ENCODE peak calls at places on chromosome 15, in nine cellular contexts. D, L, K, H, G, W, S, U and Y are unnamed samples. For H3K4me1, the result is how much of the 10 kb centered on the place peaks cover.

GRCh38 chr15:60589253-60589652 is 110.3 kb upstream of the ICE2 start:
- DNase-seq in D (no peak), L (no peak), K (no peak), H (no peak), G (no peak), W (no peak), S (no peak), U (no peak), Y (no peak)

GRCh38 chr15:44340410-44340809 is 51.9 kb downstream of the GOLM2 start:
- DNase-seq in D (no peak), L (no peak), K (no peak), H (no peak), G (peak), W (no peak), S (peak), U (no peak), Y (no peak)

GRCh38 chr15:96804754-96805153 is 474.3 kb downstream of the NR2F2 start:
- DNase-seq in D (no peak), L (no peak), K (no peak), H (no peak), G (no peak), W (no peak), S (no peak), U (no peak), Y (no peak)

GRCh38 chr15:40510201-40510600 is 39.4 kb downstream of the CHST14 start:
- DNase-seq in D (no peak), L (no peak), K (no peak), H (no peak), G (no peak), W (peak), S (no peak), U (no peak), Y (peak)

GRCh38 chr15:42729409-42729808 is 7.5 kb downstream of the CDAN1 start:
- DNase-seq in D (peak), L (no peak), K (no peak), H (no peak), G (no peak), W (no peak), S (no peak), U (no peak), Y (no peak)

GRCh38 chr15:89498574-89498906 is 2.2 kb upstream of the RHCG start:
- DNase-seq in D (no peak), L (no peak), K (no peak), H (no peak), G (no peak), W (no peak), S (no peak), U (no peak), Y (no peak)

GRCh38 chr15:52154896-52155865 is 36.0 kb downstream of the GNB5 start:
- DNase-seq in D (peak), L (no peak), K (peak), H (no peak), G (no peak), W (peak), S (no peak), U (no peak), Y (no peak)

GRCh38 chr15:67248106-67248505 is 6.4 kb downstream of the AAGAB start:
- DNase-seq in D (no peak), L (no peak), K (no peak), H (no peak), G (no peak), W (no peak), S (peak), U (no peak), Y (no peak)

GRCh38 chr15:34855397-34855796 is 60.0 kb upstream of the ACTC1 start:
- DNase-seq in D (no peak), L (no peak), K (no peak), H (no peak), G (peak), W (no peak), S (peak), U (no peak), Y (peak)

GRCh38 chr15:56052389-56053045 is 59.1 kb upstream of the NEDD4 start:
- DNase-seq in D (no peak), L (peak), K (no peak), H (no peak), G (peak), W (no peak), S (peak), U (no peak), Y (peak)

GRCh38 chr15:82871577-82872484 is 62.4 kb downstream of the WHAMM start:
- DNase-seq in D (peak), L (no peak), K (no peak), H (no peak), G (no peak), W (no peak), S (no peak), U (no peak), Y (no peak)

GRCh38 chr15:28920781-28921331 is 35.1 kb downstream of the APBA2 start:
- DNase-seq in D (peak), L (no peak), K (no peak), H (no peak), G (no peak), W (peak), S (no peak), U (no peak), Y (no peak)

GRCh38 chr15:47289667-47290066 is 427.6 kb upstream of the SEMA6D start:
- DNase-seq in D (no peak), L (no peak), K (no peak), H (no peak), G (no peak), W (no peak), S (no peak), U (no peak), Y (peak)

GRCh38 chr15:88974392-88974791 is 61.2 kb upstream of the MFGE8 start:
- DNase-seq in D (no peak), L (no peak), K (no peak), H (no peak), G (peak), W (no peak), S (peak), U (no peak), Y (peak)

GRCh38 chr15:89363133-89363532 is 28.5 kb upstream of the POLG start:
- DNase-seq in D (no peak), L (no peak), K (no peak), H (no peak), G (no peak), W (no peak), S (no peak), U (no peak), Y (no peak)

GRCh38 chr15:39153718-39154117 is 427.2 kb upstream of the THBS1 start:
- DNase-seq in D (no peak), L (no peak), K (no peak), H (no peak), G (peak), W (no peak), S (no peak), U (peak), Y (no peak)

GRCh38 chr15:68980786-68981185 is 33.7 kb upstream of the NOX5 start:
- DNase-seq in D (no peak), L (no peak), K (no peak), H (no peak), G (no peak), W (no peak), S (no peak), U (no peak), Y (no peak)

GRCh38 chr15:82585072-82585471 is 44.8 kb upstream of the RPS17 start:
- DNase-seq in D (no peak), L (no peak), K (no peak), H (no peak), G (no peak), W (no peak), S (peak), U (no peak), Y (peak)

GRCh38 chr15:70172124-70172523 is 74.4 kb upstream of the TLE3 start:
- DNase-seq in D (no peak), L (no peak), K (no peak), H (peak), G (no peak), W (peak), S (no peak), U (no peak), Y (no peak)

GRCh38 chr15:70356062-70356860 is 258.5 kb upstream of the TLE3 start:
- DNase-seq in D (peak), L (no peak), K (peak), H (no peak), G (no peak), W (no peak), S (no peak), U (no peak), Y (no peak)

GRCh38 chr15:44183363-44183762 is 11.7 kb downstream of the FRMD5 start:
- DNase-seq in D (no peak), L (no peak), K (no peak), H (no peak), G (peak), W (no peak), S (no peak), U (no peak), Y (no peak)

GRCh38 chr15:78212546-78213424 is 21.6 kb downstream of the ACSBG1 start:
- DNase-seq in D (peak), L (peak), K (peak), H (peak), G (peak), W (peak), S (peak), U (peak), Y (peak)

GRCh38 chr15:70576683-70577082 is 186.7 kb downstream of the UACA start:
- DNase-seq in D (no peak), L (no peak), K (no peak), H (no peak), G (no peak), W (no peak), S (no peak), U (no peak), Y (no peak)

GRCh38 chr15:48622227-48622626 is 23.3 kb downstream of the FBN1 start:
- DNase-seq in D (no peak), L (no peak), K (no peak), H (no peak), G (no peak), W (no peak), S (no peak), U (no peak), Y (no peak)

GRCh38 chr15:70856884-70857546 is 3.1 kb upstream of the LARP6 start:
- DNase-seq in D (peak), L (no peak), K (peak), H (peak), G (peak), W (no peak), S (peak), U (peak), Y (no peak)

GRCh38 chr15:67164401-67164791 is 90.1 kb downstream of the AAGAB start:
- DNase-seq in D (no peak), L (no peak), K (no peak), H (no peak), G (no peak), W (no peak), S (peak), U (no peak), Y (peak)

GRCh38 chr15:52076889-52077781 is 35.4 kb downstream of the BCL2L10 start:
- DNase-seq in D (peak), L (peak), K (no peak), H (no peak), G (peak), W (no peak), S (peak), U (peak), Y (peak)

GRCh38 chr15:78676424-78677110 is 35.6 kb upstream of the CHRNB4 start:
- DNase-seq in D (peak), L (no peak), K (no peak), H (no peak), G (no peak), W (peak), S (no peak), U (no peak), Y (no peak)

GRCh38 chr15:37758412-37758811 is 176.0 kb upstream of the TMCO5A start:
- DNase-seq in D (no peak), L (peak), K (no peak), H (no peak), G (no peak), W (no peak), S (no peak), U (no peak), Y (no peak)

GRCh38 chr15:67303490-67304363 is 49.1 kb downstream of the IQCH start:
- DNase-seq in D (no peak), L (peak), K (no peak), H (no peak), G (peak), W (no peak), S (peak), U (no peak), Y (peak)

GRCh38 chr15:40511093-40511471 is 40.3 kb downstream of the CHST14 start:
- DNase-seq in D (no peak), L (no peak), K (no peak), H (no peak), G (no peak), W (no peak), S (no peak), U (no peak), Y (no peak)

GRCh38 chr15:96230557-96231181 is 99.8 kb upstream of the NR2F2 start:
- DNase-seq in D (no peak), L (no peak), K (no peak), H (no peak), G (peak), W (no peak), S (peak), U (no peak), Y (peak)

DNA sequence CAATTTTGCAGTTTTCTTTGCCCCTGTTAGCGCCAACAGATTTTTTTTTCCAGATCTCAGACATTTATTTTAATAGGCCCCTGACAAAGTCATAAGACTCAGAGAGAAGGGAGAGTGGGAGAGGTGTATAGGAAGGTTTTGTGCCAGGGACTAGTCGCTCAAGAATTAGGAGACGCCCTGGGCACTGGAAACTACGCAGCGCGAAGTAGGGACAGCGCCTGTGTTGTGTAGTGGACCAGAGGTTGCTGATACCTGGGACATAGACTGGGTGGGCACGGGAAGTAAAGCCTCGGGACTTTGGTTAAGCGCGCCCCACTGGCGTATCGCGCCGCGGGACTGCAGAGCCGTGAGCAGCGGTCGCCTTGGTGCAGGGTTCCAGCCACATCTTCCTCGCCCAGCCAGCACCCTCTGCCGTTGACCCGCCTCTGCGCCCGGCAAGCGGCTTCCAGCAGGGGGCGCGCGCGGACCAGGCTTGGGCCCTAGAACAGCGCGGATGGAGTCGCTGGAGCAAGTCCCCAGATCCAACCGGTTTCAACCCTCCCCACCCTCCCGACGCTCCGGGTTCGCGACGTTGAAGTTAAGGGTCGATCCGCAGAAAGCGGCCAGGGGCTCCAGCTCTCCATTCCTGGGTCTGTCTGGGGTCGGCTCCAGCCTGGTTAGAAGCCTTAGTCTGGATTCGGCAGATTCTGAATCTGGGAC is 3.0 kb upstream of the ISLR2 start:
- DNase-seq in D (peak), L (peak), K (peak), H (peak), G (peak), W (peak), S (peak), U (peak), Y (peak)
- H3K4me3 ChIP-seq in D (peak), L (no peak), K (peak), H (peak), G (peak), W (peak), S (peak), U (no peak), Y (peak)

GRCh38 chr15:63353261-63353660 is 28.4 kb downstream of the CA12 start:
- DNase-seq in D (no peak), L (no peak), K (no peak), H (no peak), G (no peak), W (no peak), S (no peak), U (no peak), Y (no peak)
- H3K4me1 ChIP-seq in D (under half), L (under half), K (under half), H (under half), G (under half), W (under half), S (under half), U (under half), Y (under half)

DNA sequence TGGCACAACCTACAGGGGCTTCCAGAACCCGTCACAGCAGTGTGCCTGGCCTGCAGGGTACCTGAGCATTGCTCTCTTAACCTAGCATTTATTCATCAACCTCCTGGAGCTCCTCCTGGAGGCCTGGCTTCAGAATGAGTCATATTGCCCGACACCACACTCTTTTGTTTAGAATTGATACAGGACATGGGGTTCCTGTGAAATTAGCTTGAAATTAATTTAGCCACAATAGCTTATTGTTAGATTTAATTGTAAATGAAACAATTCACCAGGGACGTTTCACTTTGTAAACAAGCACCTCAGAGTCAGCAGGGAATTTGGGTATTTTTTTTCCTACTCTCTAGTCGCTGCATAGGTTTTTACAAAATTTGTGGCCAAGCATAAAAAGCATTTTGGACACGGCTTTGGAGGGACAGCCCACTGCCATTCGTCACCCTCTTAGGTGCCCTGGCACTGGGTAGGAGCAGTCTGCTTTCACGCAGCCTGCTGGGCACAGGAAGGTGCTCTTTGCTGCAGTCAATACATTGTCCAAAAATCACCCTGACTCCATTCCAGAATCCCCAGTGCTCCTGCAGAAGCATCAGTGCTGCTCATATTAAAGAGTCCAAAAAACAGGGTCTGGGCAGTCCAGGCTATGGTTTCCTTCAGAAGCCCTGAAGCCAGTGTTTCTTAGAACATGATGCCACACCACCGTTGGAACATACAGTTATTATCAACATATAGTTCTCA is 60.8 kb upstream of the MEF2A start:
- DNase-seq in D (no peak), L (peak), K (peak), H (no peak), G (peak), W (peak), S (peak), U (no peak), Y (peak)
- TF ChIP-seq CTCF in D (peak), L (peak), K (no peak), H (no peak), G (peak), W (peak), S (peak), U (no peak), Y (peak)

GRCh38 chr15:75620776-75621536 is 4.6 kb downstream of the SNUPN start:
- DNase-seq in D (peak), L (no peak), K (peak), H (peak), G (no peak), W (no peak), S (peak), U (peak), Y (peak)
- H3K4me3 ChIP-seq in D (no peak), L (no peak), K (no peak), H (no peak), G (no peak), W (no peak), S (no peak), U (no peak), Y (no peak)

GRCh38 chr15:84831028-84831427 is 13.9 kb downstream of the ALPK3 start:
- DNase-seq in D (no peak), L (no peak), K (no peak), H (no peak), G (no peak), W (no peak), S (no peak), U (no peak), Y (peak)
- H3K4me1 ChIP-seq in D (under half), L (under half), K (half or more), H (half or more), G (under half), W (under half), S (under half), U (under half), Y (under half)